ENCODE peak calls at places on chromosomes 7 and 10, in ten cellular contexts. F is activated CD4-positive, alpha-beta T cell treated with anti-CD3 and anti-CD28 coated beads, Interleukin-2, amount 50 U/mL, for 24 hours; M is retina; W is left cardiac atrium; X is kidney tubule cell; Q is body of pancreas; Y is NCI-H69; L is GM23248; Z is B cell; K is endodermal cell. T is an unnamed sample.

GRCh38 chr10:58081353-58081752 is 186.3 kb downstream of the IPMK start:
- DNase-seq in Q (no peak), M (no peak), F (no peak), W (no peak), L (no peak), K (no peak), Y (no peak), Z (no peak), X (peak; percentile 11), T (no peak)

GRCh38 chr7:100166966-100167911 is 1.2 kb downstream of the GAL3ST4 start:
- DNase-seq in Y (no peak), M (peak; percentile 34), F (no peak), K (peak; percentile 61), X (no peak), Z (no peak), Q (no peak), W (no peak), L (no peak), T (no peak)

GRCh38 chr10:1331560-1331959 is 275.4 kb downstream of the WDR37 start:
- DNase-seq in Q (no peak), L (no peak), Z (no peak), Y (no peak), W (no peak), K (no peak), X (no peak), M (no peak), F (no peak), T (no peak)

GRCh38 chr7:84339306-84339705 is 144.7 kb upstream of the SEMA3A start:
- DNase-seq in K (no peak), M (no peak), W (no peak), F (no peak), Y (no peak), Z (no peak), Q (no peak), X (no peak), L (no peak), T (no peak)

GRCh38 chr10:121099601-121100000 is 248.4 kb downstream of the WDR11 start:
- DNase-seq in F (no peak), Z (no peak), M (no peak), Y (no peak), W (no peak), K (no peak), L (no peak), Q (no peak), X (no peak), T (no peak)

GRCh38 chr10:132679217-132679595 is 106.7 kb downstream of the NKX6-2 start:
- DNase-seq in Y (no peak), X (no peak), Q (no peak), L (no peak), K (peak; percentile 17), M (no peak), F (no peak), Z (no peak), W (no peak), T (no peak)

GRCh38 chr10:89167915-89168314 is 39.2 kb downstream of the CH25H start:
- DNase-seq in X (no peak), W (no peak), L (peak; percentile 13), F (no peak), M (no peak), Z (no peak), K (no peak), Y (no peak), Q (no peak), T (no peak)

GRCh38 chr10:8360814-8361509 is 306.5 kb downstream of the GATA3 start:
- DNase-seq in F (no peak), K (no peak), M (no peak), Y (no peak), W (no peak), L (no peak), Z (no peak), X (no peak), Q (no peak), T (no peak)

GRCh38 chr7:150560486-150560885 is 6.7 kb upstream of the GIMAP4 start:
- DNase-seq in M (no peak), Y (no peak), F (no peak), K (no peak), W (no peak), X (no peak), Q (no peak), L (no peak), Z (no peak), T (no peak)

GRCh38 chr7:42155836-42156540 is 81.0 kb downstream of the GLI3 start:
- DNase-seq in X (no peak), Y (no peak), K (no peak), M (peak; percentile 67), L (peak; percentile 77), Z (no peak), F (no peak), Q (no peak), W (no peak), T (no peak)

GRCh38 chr7:37495574-37496184 is 47.0 kb upstream of the ELMO1 start:
- DNase-seq in L (peak; percentile 51), Z (peak; percentile 46), Q (peak; percentile 10), W (no peak), F (peak; percentile 11), X (peak; percentile 38), M (no peak), Y (peak; percentile 29), K (no peak), T (no peak)

GRCh38 chr7:47266131-47266706 is 315.7 kb downstream of the TNS3 start:
- DNase-seq in Y (peak; percentile 80), M (peak; percentile 79), Z (peak; percentile 74), W (peak; percentile 44), F (peak; percentile 16), Q (peak; percentile 65), X (peak; percentile 83), K (peak; percentile 88), L (peak; percentile 76), T (peak; percentile 30)

GRCh38 chr7:34659676-34660075 is 1.7 kb downstream of the NPSR1 start:
- DNase-seq in W (no peak), L (no peak), F (no peak), Z (no peak), Q (no peak), Y (no peak), X (no peak), M (no peak), K (no peak), T (no peak)

GRCh38 chr7:127251048-127251451 is 1.7 kb downstream of the GRM8 start:
- DNase-seq in M (peak; percentile 56), L (peak; percentile 16), W (no peak), Z (peak; percentile 38), K (peak; percentile 52), X (no peak), Q (no peak), F (no peak), Y (peak; percentile 39), T (no peak)

GRCh38 chr10:22183771-22184466 is 33.9 kb downstream of the EBLN1 start:
- DNase-seq in K (no peak), L (peak; percentile 6), Z (no peak), Q (no peak), F (no peak), M (no peak), W (no peak), X (no peak), Y (peak; percentile 1), T (no peak)

GRCh38 chr7:134750083-134751062 is 29.1 kb upstream of the CALD1 start:
- DNase-seq in K (peak; percentile 95), L (peak; percentile 55), Z (peak; percentile 53), W (peak; percentile 34), Y (peak; percentile 64), Q (peak; percentile 38), F (peak; percentile 46), M (no peak), X (peak; percentile 47), T (peak; percentile 60)

GRCh38 chr10:5557040-5557721 is 32.4 kb downstream of the CALML3 start:
- DNase-seq in K (peak; percentile 39), F (no peak), Z (no peak), M (no peak), X (no peak), Q (no peak), W (no peak), L (no peak), Y (no peak), T (no peak)

GRCh38 chr10:124534231-124534798 is 72.7 kb downstream of the LHPP start:
- DNase-seq in W (no peak), L (no peak), F (no peak), X (peak; percentile 7), Y (no peak), K (peak; percentile 82), Z (peak; percentile 71), M (no peak), Q (peak; percentile 37), T (no peak)

GRCh38 chr10:79359816-79360498 is 12.7 kb downstream of the PPIF start:
- DNase-seq in Z (no peak), F (no peak), Y (no peak), K (no peak), L (no peak), Q (no peak), M (no peak), W (no peak), X (no peak), T (no peak)

GRCh38 chr10:53697038-53697437 is 924.5 kb upstream of the MBL2 start:
- DNase-seq in Z (no peak), K (no peak), F (no peak), W (no peak), M (no peak), Q (no peak), Y (peak; percentile 1), X (peak; percentile 89), L (no peak), T (no peak)

GRCh38 chr7:81285142-81285871 is 366.5 kb upstream of the SEMA3C start:
- DNase-seq in W (no peak), M (no peak), F (no peak), K (no peak), Z (no peak), Y (no peak), L (peak; percentile 74), Q (no peak), X (peak; percentile 79), T (no peak)

GRCh38 chr10:132579027-132579859 is 41.7 kb downstream of the INPP5A start:
- DNase-seq in M (peak; percentile 45), Q (no peak), Y (no peak), W (no peak), F (no peak), Z (peak; percentile 34), X (no peak), K (no peak), L (no peak), T (no peak)

GRCh38 chr7:24038993-24039392 is 245.0 kb upstream of the NPY start:
- DNase-seq in F (no peak), W (no peak), X (no peak), Q (no peak), Y (peak; percentile 79), Z (no peak), L (no peak), K (no peak), M (no peak), T (no peak)

GRCh38 chr7:3043544-3044395 is at the start of gene CARD11:
- DNase-seq in W (no peak), X (peak; percentile 29), M (no peak), Q (no peak), K (peak; percentile 72), L (no peak), F (peak; percentile 42), Y (no peak), Z (peak; percentile 70), T (peak; percentile 43)

GRCh38 chr10:75597691-75598455 is 166.4 kb downstream of the LRMDA start:
- DNase-seq in Z (no peak), L (no peak), W (no peak), Q (no peak), Y (peak; percentile 84), F (no peak), K (no peak), X (no peak), M (peak; percentile 45), T (no peak)

GRCh38 chr10:103859161-103860141 is 4.1 kb upstream of the SH3PXD2A start:
- DNase-seq in L (peak; percentile 71), Y (peak; percentile 61), M (peak; percentile 85), F (peak; percentile 57), Q (peak; percentile 74), W (no peak), Z (peak; percentile 67), K (peak; percentile 93), X (peak; percentile 65), T (peak; percentile 29)

GRCh38 chr10:112949875-112950507 is at the start of gene TCF7L2:
- DNase-seq in X (peak; percentile 98), K (peak; percentile 99), L (peak; percentile 98), F (peak; percentile 15), M (peak; percentile 88), Z (peak; percentile 60), Y (peak; percentile 86), Q (peak; percentile 98), W (peak; percentile 97), T (peak; percentile 18)

GRCh38 chr10:15254808-15255655 is 86.5 kb upstream of the NMT2 start:
- DNase-seq in L (no peak), Z (no peak), K (peak; percentile 70), Q (peak; percentile 69), X (no peak), F (no peak), Y (peak; percentile 77), M (peak; percentile 44), W (no peak), T (peak; percentile 19)

T was measured in activated T-cell treated with anti-CD3 and anti-CD28 coated beads for 48 hours.